ENCODE peak calls at places on chromosome 17, in six cellular contexts. V is dorsolateral prefrontal cortex; N is psoas muscle; I is K562; C is IMR-90; J is CD8-positive, alpha-beta memory T cell. M is an unnamed sample.

GRCh38 chr17:39634384-39634871 is 2.5 kb upstream of the STARD3 start:
- DNase-seq in J (peak; percentile 29), C (peak; percentile 44), V (no peak), I (peak; percentile 62), N (no peak), M (peak; percentile 69)

GRCh38 chr17:3583456-3583855 is 25.8 kb downstream of the TRPV1 start:
- DNase-seq in J (no peak), N (no peak), I (no peak), C (no peak), V (no peak), M (no peak)

GRCh38 chr17:3573246-3574100 is 15.9 kb upstream of the TRPV3 start:
- DNase-seq in J (no peak), N (no peak), C (no peak), I (no peak), V (no peak), M (no peak)

GRCh38 chr17:4195306-4195705 is 52.3 kb downstream of the CYB5D2 start:
- DNase-seq in C (peak; percentile 82), J (no peak), V (no peak), I (no peak), N (no peak), M (peak; percentile 65)

GRCh38 chr17:39208893-39209292 is 8.8 kb downstream of the RPL19 start:
- DNase-seq in V (no peak), J (no peak), I (no peak), C (no peak), N (no peak), M (no peak)

GRCh38 chr17:7716901-7717755 is at the start of gene DNAH2:
- DNase-seq in V (peak; percentile 88), J (no peak), N (peak; percentile 66), I (peak; percentile 84), C (peak; percentile 90), M (peak; percentile 84)

GRCh38 chr17:4986403-4986802 is 1.1 kb downstream of the CAMTA2 start:
- DNase-seq in J (no peak), N (no peak), V (no peak), I (no peak), C (no peak), M (no peak)

GRCh38 chr17:75783803-75784472 is 668 bp upstream of the UNK start:
- DNase-seq in N (no peak), I (no peak), V (no peak), C (no peak), J (no peak), M (no peak)

GRCh38 chr17:15341385-15341849 is at the start of gene TEKT3:
- DNase-seq in J (no peak), V (peak; percentile 79), C (peak; percentile 55), I (peak; percentile 51), N (peak; percentile 88), M (peak; percentile 82)

DNA sequence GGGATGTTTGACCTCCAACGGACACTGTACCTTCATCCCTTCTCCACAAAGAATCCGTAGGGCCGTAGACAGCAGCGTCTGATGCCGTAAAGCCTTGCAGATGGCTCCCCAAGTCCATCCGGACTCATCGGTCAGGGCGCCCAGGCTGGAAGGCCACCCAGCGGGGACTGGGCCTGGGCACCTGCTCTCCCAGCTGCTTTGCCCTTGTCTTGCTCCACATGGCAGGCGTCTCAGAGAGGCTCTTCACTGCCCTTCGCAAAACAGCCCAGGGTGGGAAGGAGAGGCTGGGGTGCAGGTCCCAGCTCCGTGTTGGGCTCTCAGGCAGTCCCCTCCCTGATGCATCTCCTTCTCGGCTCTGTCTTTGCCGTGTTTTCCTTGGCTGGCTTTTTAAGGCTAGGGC is 6.2 kb upstream of the RPTOR start:
- DNase-seq in J (no peak), V (no peak), I (no peak), C (no peak), N (no peak), M (no peak)
- H3K4me3 ChIP-seq in J (no peak overlapping the region), V (no peak overlapping the region), I (no peak overlapping the region), C (no peak overlapping the region), N (no peak overlapping the region), M (no peak overlapping the region)

GRCh38 chr17:27105636-27106035 is 188.3 kb upstream of the WSB1 start:
- DNase-seq in J (no peak), V (no peak), I (no peak), N (no peak), C (no peak), M (no peak)

GRCh38 chr17:27109346-27109745 is 184.6 kb upstream of the WSB1 start:
- DNase-seq in V (no peak), C (no peak), N (no peak), I (no peak), J (no peak), M (no peak)

GRCh38 chr17:27106347-27106981 is 187.4 kb upstream of the WSB1 start:
- DNase-seq in C (no peak), V (no peak), J (no peak), N (no peak), I (peak; percentile 49), M (no peak)

GRCh38 chr17:27106982-27107360 is 186.9 kb upstream of the WSB1 start:
- DNase-seq in N (no peak), C (no peak), J (no peak), V (no peak), I (peak; percentile 16), M (no peak)
- H3K4me3 ChIP-seq in N (no peak overlapping the region), C (no peak overlapping the region), J (no peak overlapping the region), V (no peak overlapping the region), I (no peak overlapping the region), M (no peak overlapping the region)

DNA sequence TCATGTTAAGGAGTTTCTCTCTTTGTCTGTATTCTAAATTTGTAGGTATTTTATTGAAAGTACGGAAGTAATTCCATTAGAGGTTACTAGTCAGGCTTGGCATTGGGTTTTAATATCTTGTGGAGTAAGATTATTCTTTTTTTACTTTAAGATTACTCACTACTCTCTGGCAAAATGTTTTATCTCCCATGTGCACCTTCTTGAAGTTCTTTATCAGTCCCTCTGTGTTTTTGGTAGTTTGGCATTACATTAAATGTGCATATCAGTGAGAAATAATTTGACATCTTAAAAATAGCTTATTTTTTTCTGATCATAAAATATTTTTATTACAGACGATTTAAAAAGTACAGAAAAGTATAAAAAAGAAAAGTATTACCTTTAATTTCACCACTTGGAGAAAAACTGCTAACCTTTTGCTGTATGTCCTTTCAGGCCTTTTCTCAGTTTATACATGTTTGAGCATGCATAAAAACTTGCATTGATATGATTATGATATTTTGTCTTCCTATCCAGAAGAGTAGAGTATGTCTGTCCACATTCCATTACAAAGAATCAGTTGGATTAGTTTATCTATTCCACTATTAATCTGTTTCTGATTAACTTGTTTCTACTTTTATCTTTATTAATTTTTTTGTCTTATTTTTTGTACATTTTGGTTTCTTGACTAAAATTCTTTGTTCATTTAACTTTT is 198.3 kb downstream of the SPECC1 start:
- DNase-seq in I (peak; percentile 35), N (no peak), V (no peak), J (no peak), C (no peak), M (no peak)
- H3K4me3 ChIP-seq in I (no peak overlapping the region), N (no peak overlapping the region), V (no peak overlapping the region), J (no peak overlapping the region), C (no peak overlapping the region), M (no peak overlapping the region)

GRCh38 chr17:49051269-49051668 is 54.1 kb downstream of the IGF2BP1 start:
- DNase-seq in I (no peak), J (no peak), C (no peak), V (no peak), N (no peak), M (no peak)

GRCh38 chr17:49050611-49051010 is 53.4 kb downstream of the IGF2BP1 start:
- DNase-seq in I (no peak), J (no peak), V (no peak), N (no peak), C (no peak), M (no peak)

GRCh38 chr17:49053171-49053829 is 56.1 kb downstream of the IGF2BP1 start:
- DNase-seq in I (no peak), J (no peak), V (no peak), N (no peak), C (no peak), M (no peak)

GRCh38 chr17:49055181-49055927 is 58.2 kb downstream of the IGF2BP1 start:
- DNase-seq in N (no peak), C (no peak), J (no peak), V (no peak), I (no peak), M (no peak)

DNA sequence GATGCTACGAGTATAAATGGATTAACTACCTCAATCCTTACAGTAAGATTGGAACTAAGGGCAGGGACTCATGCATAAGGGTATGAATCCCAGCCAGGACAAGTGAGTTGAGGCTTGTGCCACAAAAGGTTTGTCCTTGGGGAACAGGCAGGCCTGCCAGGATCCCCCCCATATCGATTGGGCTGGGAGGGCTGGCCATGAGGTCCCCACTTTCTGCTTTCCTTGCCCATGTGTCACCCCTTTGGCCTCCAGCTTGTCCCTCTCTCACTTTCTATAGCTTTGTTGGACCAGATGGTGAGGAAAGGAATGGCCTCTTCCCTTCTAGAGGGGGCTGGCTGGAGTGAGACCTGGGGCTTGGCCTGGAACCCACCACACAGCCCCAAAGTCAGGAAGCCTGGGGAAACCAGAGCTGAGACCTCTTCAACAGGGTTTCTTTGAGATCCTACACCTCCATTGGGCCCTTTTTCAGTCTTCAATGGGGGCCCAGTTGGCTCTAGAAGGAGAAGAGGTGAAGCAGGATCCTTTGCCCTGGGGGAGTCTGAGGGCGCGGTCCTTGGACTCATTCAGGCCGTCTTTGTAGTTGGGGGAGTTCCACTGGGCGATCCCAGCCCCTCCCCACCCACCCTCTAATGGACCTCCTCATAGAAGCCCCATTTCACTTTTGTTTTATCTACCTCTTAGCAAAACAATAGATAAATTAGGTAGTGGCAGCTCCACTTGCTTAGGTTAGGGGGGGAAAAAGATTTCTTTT is 57.3 kb downstream of the IGF2BP1 start:
- DNase-seq in I (no peak), C (no peak), V (no peak), J (no peak), N (no peak), M (no peak)
- H3K4me3 ChIP-seq in I (no peak overlapping the region), C (no peak overlapping the region), V (no peak overlapping the region), J (no peak overlapping the region), N (no peak overlapping the region), M (no peak overlapping the region)

GRCh38 chr17:42111265-42111636 is 1.3 kb downstream of the DHX58 start:
- DNase-seq in V (no peak), J (no peak), C (no peak), N (no peak), I (no peak), M (no peak)
- H3K4me3 ChIP-seq in V (peak overlapping the region; percentile 71), J (no peak overlapping the region), C (no peak overlapping the region), N (peak overlapping the region; percentile 73), I (no peak overlapping the region), M (no peak overlapping the region)

DNA sequence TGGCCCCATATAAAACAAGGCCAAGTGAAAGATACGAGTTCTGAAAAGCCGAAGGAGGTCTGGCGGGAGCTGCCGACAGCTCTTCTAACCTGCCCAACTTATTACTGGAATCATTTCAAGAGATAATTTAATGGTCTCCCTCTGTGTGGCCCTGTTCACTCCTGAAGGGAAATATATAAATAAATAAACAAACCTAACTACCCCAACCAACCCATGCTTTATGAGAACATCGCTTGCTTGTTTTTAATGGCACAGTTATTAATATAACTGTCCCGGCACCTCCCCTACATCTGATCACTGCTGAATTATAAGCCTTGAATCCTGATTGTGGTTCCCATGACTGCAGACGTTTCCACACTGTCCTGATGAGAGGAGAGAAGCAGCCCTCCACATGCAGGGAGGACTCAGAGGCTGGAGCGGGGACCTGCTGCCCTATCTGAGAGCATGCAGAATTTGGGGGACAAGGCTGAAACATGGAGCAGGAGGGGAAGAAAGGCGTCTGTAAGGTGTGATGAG is 22.2 kb downstream of the CDK5RAP3 start:
- DNase-seq in N (no peak), V (no peak), C (no peak), I (no peak), J (no peak), M (no peak)
- H3K4me3 ChIP-seq in N (no peak overlapping the region), V (no peak overlapping the region), C (no peak overlapping the region), I (no peak overlapping the region), J (no peak overlapping the region), M (no peak overlapping the region)

M was measured in choroid plexus epithelial cell.